ENCODE peak calls at places on chromosomes 3 and 15, in seven cellular contexts. Z is heart left ventricle, X is endothelial cell of umbilical vein, T is body of pancreas, R is ovary, W is testis, V is suprapubic skin. M is an unnamed sample.

GRCh38 chr3:50605901-50606326 is 5.7 kb downstream of the CISH start:
- DNase-seq in R (no peak), Z (peak; percentile 20), V (no peak), T (no peak), W (no peak), X (no peak), M (no peak)

GRCh38 chr15:67050062-67050461 is 15.3 kb upstream of the SMAD3 start:
- DNase-seq in W (no peak), X (no peak), V (no peak), Z (no peak), R (no peak), T (no peak), M (no peak)

GRCh38 chr15:89827821-89828220 is 13.2 kb upstream of the ANPEP start:
- DNase-seq in X (no peak), R (no peak), T (peak; percentile 73), V (no peak), W (no peak), Z (no peak), M (no peak)

GRCh38 chr15:91302588-91303439 is 202.8 kb downstream of the SV2B start:
- DNase-seq in T (peak; percentile 43), V (no peak), X (peak; percentile 46), W (peak; percentile 36), Z (peak; percentile 35), R (no peak), M (no peak)

GRCh38 chr3:160685144-160685766 is 8.3 kb downstream of the ARL14 start:
- DNase-seq in Z (no peak), W (no peak), T (no peak), V (no peak), R (no peak), X (no peak), M (no peak)

GRCh38 chr3:139585820-139586219 is 46.3 kb upstream of the RBP1 start:
- DNase-seq in T (no peak), W (no peak), R (no peak), V (no peak), Z (no peak), X (no peak), M (peak; percentile 64)

GRCh38 chr15:83858820-83859505 is 205.0 kb downstream of the ADAMTSL3 start:
- DNase-seq in W (no peak), X (no peak), Z (no peak), T (no peak), R (no peak), V (no peak), M (no peak)

GRCh38 chr3:161233557-161233956 is 12.4 kb downstream of the NMD3 start:
- DNase-seq in T (no peak), Z (no peak), X (no peak), V (no peak), W (no peak), R (no peak), M (no peak)

GRCh38 chr3:114093596-114093995 is 37.1 kb downstream of the QTRT2 start:
- DNase-seq in R (peak; percentile 11), Z (peak; percentile 22), V (no peak), W (peak; percentile 36), X (peak; percentile 65), T (peak; percentile 34), M (no peak)

GRCh38 chr3:114939920-114940319 is 207.2 kb downstream of the ZBTB20 start:
- DNase-seq in Z (no peak), X (no peak), V (no peak), W (no peak), R (no peak), T (no peak), M (no peak)

GRCh38 chr15:93034512-93034911 is 54.5 kb downstream of the RGMA start:
- DNase-seq in Z (no peak), T (no peak), X (no peak), W (peak; percentile 12), R (no peak), V (no peak), M (no peak)

GRCh38 chr3:88033088-88033487 is 25.7 kb downstream of the CGGBP1 start:
- DNase-seq in W (no peak), V (no peak), X (no peak), R (no peak), T (no peak), Z (no peak), M (no peak)

GRCh38 chr3:52361893-52362292 is 45.8 kb downstream of the DNAH1 start:
- DNase-seq in T (no peak), X (no peak), V (no peak), W (no peak), R (no peak), Z (no peak), M (no peak)

GRCh38 chr3:39513801-39514369 is 46.4 kb downstream of the MOBP start:
- DNase-seq in W (no peak), T (no peak), R (no peak), V (no peak), X (no peak), Z (no peak), M (no peak)

GRCh38 chr15:32956006-32956405 is 238.2 kb downstream of the GREM1 start:
- DNase-seq in W (no peak), Z (no peak), V (no peak), X (peak; percentile 51), R (no peak), T (no peak), M (no peak)

GRCh38 chr15:63172376-63173115 is 15.3 kb upstream of the RPS27L start:
- DNase-seq in X (no peak), W (no peak), R (no peak), T (no peak), V (no peak), Z (no peak), M (peak; percentile 57)

DNA sequence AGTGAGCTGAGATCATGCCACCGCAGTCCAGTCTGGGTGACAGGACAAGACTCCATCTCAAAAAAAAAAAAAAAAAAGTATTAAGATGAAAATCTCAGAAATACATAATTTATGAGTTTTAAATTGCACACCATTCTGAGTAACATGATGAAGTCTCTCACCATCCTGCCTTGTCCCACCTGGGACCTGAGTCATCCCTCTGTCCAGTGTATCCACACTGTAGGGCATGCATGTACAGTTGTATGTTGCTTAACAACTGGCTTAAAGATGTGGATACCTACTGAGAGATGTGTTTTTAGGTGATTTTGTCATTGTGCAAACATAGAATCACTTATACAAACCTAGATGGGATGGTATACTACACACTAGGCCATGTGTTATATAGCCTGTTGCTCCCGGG is 17.1 kb downstream of the ASB14 start:
- DNase-seq in R (no peak), V (no peak), Z (no peak), W (no peak), X (no peak), T (no peak), M (no peak)
- TF ChIP-seq POLR2A in R (no peak), V (no peak), Z (no peak), W (no peak), X (no peak), T (no peak), M (no peak)

GRCh38 chr15:74957301-74958035 is 896 bp upstream of the RPP25 start:
- DNase-seq in X (no peak), R (no peak), T (no peak), W (peak; percentile 18), Z (peak; percentile 30), V (peak; percentile 86), M (no peak)

GRCh38 chr15:74955017-74955416 is 1.6 kb downstream of the RPP25 start:
- DNase-seq in V (no peak), X (no peak), W (no peak), R (peak; percentile 29), T (no peak), Z (no peak), M (no peak)

GRCh38 chr15:74955796-74956647 is 550 bp downstream of the RPP25 start:
- DNase-seq in T (peak; percentile 82), Z (peak; percentile 74), V (peak; percentile 90), R (peak; percentile 83), W (peak; percentile 90), X (peak; percentile 79), M (peak; percentile 94)

GRCh38 chr15:74956648-74957300 is at the start of gene RPP25:
- DNase-seq in X (peak; percentile 76), V (peak; percentile 90), R (peak; percentile 80), T (peak; percentile 84), Z (peak; percentile 77), W (peak; percentile 85), M (no peak)

GRCh38 chr15:74954515-74954914 is 2.1 kb downstream of the RPP25 start:
- DNase-seq in X (peak; percentile 59), R (peak; percentile 80), Z (no peak), W (peak; percentile 59), V (no peak), T (no peak), M (no peak)
- H3K27ac ChIP-seq in X (no peak overlapping the region), R (peak overlapping the region; percentile 89), Z (no peak overlapping the region), W (peak overlapping the region; percentile 89), V (no peak overlapping the region), T (no peak overlapping the region), M (no peak overlapping the region)

GRCh38 chr15:65331811-65332210 is 27.3 kb downstream of the RNU5B-1 start:
- DNase-seq in W (no peak), V (no peak), X (no peak), T (no peak), R (no peak), Z (no peak), M (no peak)
- TF ChIP-seq CTCF in W (no peak), V (no peak), X (no peak), T (no peak), R (no peak), Z (no peak), M (no peak)

GRCh38 chr15:40070608-40071218 is 31.7 kb upstream of the SRP14 start:
- DNase-seq in W (no peak), T (no peak), R (no peak), Z (no peak), X (no peak), V (no peak), M (no peak)

GRCh38 chr15:40072216-40072990 is 33.4 kb upstream of the SRP14 start:
- DNase-seq in Z (peak; percentile 60), W (no peak), T (no peak), V (no peak), X (peak; percentile 60), R (no peak), M (no peak)

GRCh38 chr15:40070166-40070557 is 31.2 kb upstream of the SRP14 start:
- DNase-seq in R (no peak), X (no peak), V (no peak), Z (no peak), T (no peak), W (no peak), M (no peak)

GRCh38 chr15:40067921-40068624 is 29.1 kb upstream of the SRP14 start:
- DNase-seq in V (no peak), R (no peak), W (no peak), T (no peak), Z (no peak), X (no peak), M (no peak)

DNA sequence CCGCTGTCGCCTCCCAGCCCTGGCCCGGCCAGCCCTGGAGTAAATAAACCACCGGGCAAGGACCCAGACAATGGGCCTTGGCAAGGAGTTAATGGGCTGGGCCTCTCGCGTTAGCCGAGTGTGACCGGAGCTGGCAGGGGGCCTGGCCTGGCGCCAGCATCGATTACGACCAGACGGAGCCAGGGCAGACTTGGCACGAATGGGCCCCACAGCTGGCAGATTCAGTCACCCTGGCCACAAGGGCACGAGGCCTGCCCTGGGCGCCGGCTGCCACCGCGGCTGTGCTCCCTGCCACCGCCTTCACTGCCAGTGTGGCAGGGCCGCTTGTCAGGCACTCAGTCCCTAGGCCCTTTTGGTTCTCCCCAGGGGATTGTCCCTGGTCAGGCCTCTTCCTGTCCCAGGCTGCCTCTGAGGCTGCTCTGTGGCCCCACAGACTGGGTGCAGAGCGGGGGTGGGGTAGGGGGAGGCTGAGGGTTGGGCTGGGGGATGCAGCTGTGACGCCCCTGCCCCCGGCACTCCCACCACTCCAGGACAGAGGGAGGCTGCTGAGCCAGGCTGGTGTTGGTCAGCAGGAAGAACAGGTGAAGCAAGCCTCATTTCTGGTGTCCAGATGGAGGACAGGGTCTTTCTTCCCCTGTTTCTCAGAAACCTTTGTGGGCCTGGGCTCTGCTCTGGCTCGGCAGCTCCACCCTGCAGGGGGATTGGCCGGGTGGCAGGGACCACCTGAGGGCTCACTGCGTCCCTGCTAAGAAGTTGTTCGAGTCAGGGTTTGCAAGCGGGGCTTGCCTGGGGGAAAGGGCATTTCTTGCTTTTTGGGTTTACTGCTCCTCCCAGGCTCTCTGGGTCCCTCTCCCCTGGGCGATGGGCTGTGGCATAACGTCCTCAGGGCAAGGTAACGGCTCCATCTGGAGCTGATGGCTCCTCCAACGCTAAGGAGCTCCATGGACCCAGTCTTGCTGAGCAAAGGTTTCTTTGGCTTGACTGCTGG is 30.5 kb upstream of the SRP14 start:
- DNase-seq in R (peak; percentile 65), Z (peak; percentile 92), W (peak; percentile 94), T (peak; percentile 100), V (peak; percentile 91), X (peak; percentile 88), M (peak; percentile 93)
- TF ChIP-seq POLR2A in R (no peak), Z (no peak), W (no peak), T (peak; percentile 18), V (no peak), X (no peak), M (no peak)

M was measured in esophagus muscularis mucosa.